ENCODE peak calls at places on chromosomes 1 and 21, in seven cellular contexts. C, O, F, G, Y, T and M are unnamed samples.

GRCh38 chr1:78101514-78101913 is 55.7 kb downstream of the GIPC2 start:
- DNase-seq in C (peak), O (no peak), F (no peak), G (no peak), Y (no peak), T (no peak), M (no peak)

GRCh38 chr1:53681647-53682368 is 57.2 kb downstream of the GLIS1 start:
- DNase-seq in C (peak), O (no peak), F (peak), G (no peak), Y (peak), T (peak), M (no peak)

GRCh38 chr1:112849425-112849966 is 106.5 kb downstream of the SLC16A1 start:
- DNase-seq in C (no peak), O (peak), F (no peak), G (peak), Y (no peak), T (peak), M (peak)

GRCh38 chr21:36549470-36549869 is 69.5 kb upstream of the CLDN14 start:
- DNase-seq in C (no peak), O (no peak), F (no peak), G (no peak), Y (no peak), T (no peak), M (no peak)

GRCh38 chr1:1121611-1122077 is 5.8 kb upstream of the C1orf159 start:
- DNase-seq in C (no peak), O (no peak), F (no peak), G (no peak), Y (no peak), T (peak), M (no peak)

GRCh38 chr1:153627797-153628626 is at the start of gene S100A1:
- DNase-seq in C (no peak), O (peak), F (no peak), G (peak), Y (no peak), T (peak), M (peak)

GRCh38 chr1:24765308-24765988 is 20.2 kb downstream of the CLIC4 start:
- DNase-seq in C (peak), O (no peak), F (no peak), G (no peak), Y (no peak), T (no peak), M (no peak)

GRCh38 chr1:172845865-172846264 is 187.0 kb downstream of the FASLG start:
- DNase-seq in C (no peak), O (no peak), F (no peak), G (no peak), Y (no peak), T (no peak), M (no peak)

GRCh38 chr1:59076612-59077011 is 220.3 kb upstream of the FGGY start:
- DNase-seq in C (no peak), O (no peak), F (no peak), G (no peak), Y (no peak), T (no peak), M (no peak)

GRCh38 chr1:6249732-6250689 is 6.0 kb downstream of the HES3 start:
- DNase-seq in C (no peak), O (no peak), F (no peak), G (no peak), Y (no peak), T (no peak), M (no peak)

GRCh38 chr21:37565530-37566223 is 199.1 kb downstream of the DYRK1A start:
- DNase-seq in C (peak), O (no peak), F (no peak), G (no peak), Y (no peak), T (no peak), M (no peak)

GRCh38 chr1:174074757-174075156 is 52.6 kb upstream of the RC3H1 start:
- DNase-seq in C (no peak), O (no peak), F (no peak), G (no peak), Y (no peak), T (no peak), M (no peak)

GRCh38 chr1:210384625-210385024 is 55.9 kb downstream of the HHAT start:
- DNase-seq in C (no peak), O (no peak), F (no peak), G (no peak), Y (no peak), T (no peak), M (no peak)

GRCh38 chr1:61975621-61976020 is 219.0 kb upstream of the L1TD1 start:
- DNase-seq in C (no peak), O (no peak), F (no peak), G (no peak), Y (no peak), T (no peak), M (no peak)

GRCh38 chr1:37862330-37862729 is 2.9 kb upstream of the MTF1 start:
- DNase-seq in C (peak), O (no peak), F (no peak), G (no peak), Y (no peak), T (no peak), M (no peak)

GRCh38 chr1:169047074-169047473 is 59.4 kb upstream of the ATP1B1 start:
- DNase-seq in C (no peak), O (no peak), F (no peak), G (no peak), Y (no peak), T (no peak), M (no peak)

GRCh38 chr1:11198257-11198656 is 9.1 kb downstream of the ANGPTL7 start:
- DNase-seq in C (no peak), O (no peak), F (no peak), G (no peak), Y (no peak), T (no peak), M (no peak)

GRCh38 chr1:19038096-19038495 is 81.6 kb upstream of the IFFO2 start:
- DNase-seq in C (no peak), O (no peak), F (no peak), G (no peak), Y (no peak), T (no peak), M (no peak)

GRCh38 chr1:18149113-18149641 is 41.6 kb downstream of the IGSF21 start:
- DNase-seq in C (no peak), O (no peak), F (no peak), G (no peak), Y (no peak), T (no peak), M (no peak)

GRCh38 chr21:42524341-42525227 is 10.9 kb downstream of the SLC37A1 start:
- DNase-seq in C (no peak), O (no peak), F (peak), G (no peak), Y (peak), T (peak), M (peak)

GRCh38 chr1:53508991-53509663 is 49.9 kb downstream of the DMRTB1 start:
- DNase-seq in C (peak), O (no peak), F (no peak), G (no peak), Y (no peak), T (peak), M (no peak)

GRCh38 chr1:189662190-189662589 is 815.5 kb downstream of the BRINP3 start:
- DNase-seq in C (peak), O (no peak), F (no peak), G (no peak), Y (no peak), T (no peak), M (no peak)

GRCh38 chr1:223845810-223846667 is at the start of gene TP53BP2:
- DNase-seq in C (peak), O (peak), F (peak), G (peak), Y (peak), T (peak), M (peak)

GRCh38 chr1:31939484-31940329 is 1.5 kb upstream of the PTP4A2 start:
- DNase-seq in C (peak), O (no peak), F (peak), G (no peak), Y (peak), T (no peak), M (no peak)

GRCh38 chr1:188689542-188689941 is 1788.1 kb downstream of the BRINP3 start:
- DNase-seq in C (peak), O (no peak), F (no peak), G (no peak), Y (no peak), T (no peak), M (no peak)

GRCh38 chr1:53043271-53043670 is 18.7 kb upstream of the PODN start:
- DNase-seq in C (no peak), O (no peak), F (no peak), G (no peak), Y (no peak), T (no peak), M (no peak)

GRCh38 chr1:32783851-32784250 is 33.3 kb downstream of the YARS1 start:
- DNase-seq in C (no peak), O (no peak), F (no peak), G (no peak), Y (no peak), T (no peak), M (no peak)

GRCh38 chr1:45979074-45979777 is 153.2 kb downstream of the PIK3R3 start:
- DNase-seq in C (no peak), O (no peak), F (no peak), G (no peak), Y (no peak), T (no peak), M (no peak)

GRCh38 chr21:39681845-39682244 is 63.1 kb upstream of the IGSF5 start:
- DNase-seq in C (no peak), O (no peak), F (no peak), G (no peak), Y (no peak), T (no peak), M (no peak)

GRCh38 chr1:231686384-231686783 is 59.8 kb downstream of the DISC1 start:
- DNase-seq in C (no peak), O (no peak), F (no peak), G (no peak), Y (no peak), T (no peak), M (no peak)

GRCh38 chr1:30008998-30009657 is 714.3 kb downstream of the MATN1 start:
- DNase-seq in C (peak), O (no peak), F (no peak), G (no peak), Y (no peak), T (no peak), M (no peak)

GRCh38 chr1:40860706-40861226 is 1.4 kb downstream of the CITED4 start:
- DNase-seq in C (no peak), O (no peak), F (no peak), G (no peak), Y (no peak), T (no peak), M (no peak)

GRCh38 chr1:193421487-193421886 is 235.1 kb upstream of the B3GALT2 start:
- DNase-seq in C (no peak), O (no peak), F (no peak), G (no peak), Y (no peak), T (no peak), M (no peak)

GRCh38 chr1:173470608-173471007 is 6.5 kb upstream of the PRDX6 start:
- DNase-seq in C (no peak), O (no peak), F (no peak), G (no peak), Y (no peak), T (no peak), M (no peak)

GRCh38 chr1:14778882-14779594 is 180.6 kb downstream of the KAZN start:
- DNase-seq in C (peak), O (no peak), F (no peak), G (peak), Y (no peak), T (peak), M (no peak)